ENCODE peak calls at places on chromosomes 5 and 9, in four cellular contexts. J, I, K and A are unnamed samples.
A peak's percentile ranks its signal among the peaks of the same experiment; 100 is the strongest.

GRCh38 chr9:120413121-120414048 is 166.6 kb downstream of the CDK5RAP2 start:
- DNase-seq in I (no peak), J (no peak), K (no peak), A (no peak)

GRCh38 chr5:1668141-1668721 is 131.4 kb downstream of the MRPL36 start:
- DNase-seq in K (no peak), I (no peak), J (no peak), A (no peak)

GRCh38 chr9:35645736-35646582 is 4.8 kb downstream of the SIT1 start:
- DNase-seq in J (no peak), I (no peak), K (no peak), A (no peak)

GRCh38 chr5:137733922-137734695 is 1.8 kb downstream of the KLHL3 start:
- DNase-seq in I (peak; percentile 76), K (no peak), J (peak; percentile 47), A (no peak)

GRCh38 chr9:128249914-128250838 is 25.6 kb downstream of the GOLGA2 start:
- DNase-seq in J (peak; percentile 33), I (peak; percentile 82), K (peak; percentile 96), A (peak; percentile 31)

GRCh38 chr5:129664336-129664937 is 83.5 kb upstream of the MINAR2 start:
- DNase-seq in K (no peak), J (peak; percentile 35), I (peak; percentile 80), A (peak; percentile 62)

GRCh38 chr9:134357631-134358025 is 31.4 kb downstream of the RXRA start:
- DNase-seq in K (no peak), J (no peak), I (no peak), A (no peak)

GRCh38 chr5:912356-913091 is 19.8 kb downstream of the TRIP13 start:
- DNase-seq in K (peak; percentile 73), I (peak; percentile 51), J (peak; percentile 96), A (no peak)

GRCh38 chr5:585556-585955 is 26.6 kb upstream of the CEP72 start:
- DNase-seq in I (no peak), J (no peak), K (no peak), A (no peak)

GRCh38 chr5:80834710-80835109 is 125.5 kb upstream of the RASGRF2 start:
- DNase-seq in J (no peak), K (no peak), I (no peak), A (no peak)

GRCh38 chr9:130770679-130771442 is 64.2 kb upstream of the ABL1 start:
- DNase-seq in J (peak; percentile 82), I (peak; percentile 81), K (no peak), A (no peak)

GRCh38 chr5:12316812-12317211 is 412.6 kb upstream of the CTNND2 start:
- DNase-seq in K (no peak), J (no peak), I (no peak), A (no peak)

GRCh38 chr9:17138503-17138902 is 3.7 kb downstream of the CNTLN start:
- DNase-seq in J (no peak), K (no peak), I (no peak), A (no peak)

GRCh38 chr9:108803666-108804065 is 52.1 kb downstream of the ACTL7B start:
- DNase-seq in K (no peak), J (no peak), I (no peak), A (no peak)

GRCh38 chr9:21837501-21837900 is 35.1 kb downstream of the MTAP start:
- DNase-seq in J (no peak), I (no peak), K (no peak), A (no peak)

GRCh38 chr5:151483176-151483575 is 35.8 kb downstream of the SLC36A1 start:
- DNase-seq in I (no peak), K (no peak), J (peak; percentile 46), A (no peak)

GRCh38 chr5:32259033-32259432 is 53.7 kb downstream of the MTMR12 start:
- DNase-seq in J (peak; percentile 32), K (no peak), I (no peak), A (no peak)

GRCh38 chr9:121331549-121331948 is 38.5 kb downstream of the STOM start:
- DNase-seq in I (no peak), K (no peak), J (no peak), A (no peak)

GRCh38 chr9:126146254-126147145 is 180.1 kb upstream of the MVB12B start:
- DNase-seq in J (no peak), I (peak; percentile 48), K (no peak), A (no peak)

GRCh38 chr5:109411627-109412026 is 1.9 kb upstream of the PJA2 start:
- DNase-seq in I (peak; percentile 91), J (peak; percentile 97), K (no peak), A (no peak)

GRCh38 chr5:115377468-115378217 is 81.2 kb upstream of the CCDC112 start:
- DNase-seq in J (peak; percentile 94), K (no peak), I (peak; percentile 51), A (no peak)

GRCh38 chr5:72093231-72093630 is 14.0 kb upstream of the MAP1B start:
- DNase-seq in K (no peak), I (no peak), J (peak; percentile 67), A (no peak)

GRCh38 chr9:80842383-80842782 is 847.0 kb downstream of the TLE1 start:
- DNase-seq in I (no peak), J (no peak), K (no peak), A (no peak)